ENCODE peak calls at places on chromosome 15, in five cellular contexts. D, M, N, G and C are unnamed samples.
A peak's percentile ranks its signal among the peaks of the same experiment; 100 is the strongest.

GRCh38 chr15:38536201-38536676 is 28.4 kb downstream of the RASGRP1 start:
- DNase-seq in G (peak; percentile 28), N (peak; percentile 97), M (no peak), D (no peak), C (no peak)

GRCh38 chr15:62119224-62119925 is 45.7 kb downstream of the C2CD4B start:
- DNase-seq in D (no peak), M (peak; percentile 82), N (peak; percentile 88), G (peak; percentile 97), C (peak; percentile 28)

GRCh38 chr15:52078876-52079700 is 33.5 kb downstream of the BCL2L10 start:
- DNase-seq in D (peak; percentile 60), G (peak; percentile 67), M (peak; percentile 68), N (no peak), C (peak; percentile 84)

GRCh38 chr15:69760890-69761568 is 308.4 kb downstream of the RPLP1 start:
- DNase-seq in G (peak; percentile 99), N (peak; percentile 85), D (peak; percentile 91), M (peak; percentile 86), C (peak; percentile 46)

GRCh38 chr15:43370310-43370974 is 401 bp downstream of the ZSCAN29 start:
- DNase-seq in N (no peak), D (no peak), M (no peak), G (peak; percentile 72), C (peak; percentile 40)

GRCh38 chr15:66483131-66483566 is 14.4 kb downstream of the SNAPC5 start:
- DNase-seq in M (peak; percentile 82), G (peak; percentile 69), N (no peak), D (no peak), C (no peak)

GRCh38 chr15:92011611-92012367 is 158.3 kb downstream of the SLCO3A1 start:
- DNase-seq in M (peak; percentile 7), G (no peak), N (no peak), D (no peak), C (no peak)

GRCh38 chr15:79018960-79019359 is 71.6 kb downstream of the RASGRF1 start:
- DNase-seq in N (no peak), D (no peak), G (no peak), M (no peak), C (no peak)

GRCh38 chr15:40906947-40907802 is 12.9 kb downstream of the VPS18 start:
- DNase-seq in M (peak; percentile 29), D (peak; percentile 69), N (no peak), G (peak; percentile 44), C (peak; percentile 75)

GRCh38 chr15:64110945-64111678 is 15.3 kb downstream of the SNX1 start:
- DNase-seq in G (no peak), N (no peak), D (no peak), M (no peak), C (no peak)

GRCh38 chr15:74228723-74229081 is 7.4 kb upstream of the CCDC33 start:
- DNase-seq in M (no peak), N (no peak), D (no peak), G (no peak), C (no peak)

GRCh38 chr15:52069559-52069958 is 43.0 kb downstream of the BCL2L10 start:
- DNase-seq in D (no peak), M (no peak), N (no peak), G (no peak), C (peak; percentile 85)

GRCh38 chr15:85582719-85583089 is 202.3 kb downstream of the AKAP13 start:
- DNase-seq in G (peak; percentile 33), M (no peak), N (no peak), D (peak; percentile 73), C (peak; percentile 45)

GRCh38 chr15:48905216-48905615 is 27.3 kb downstream of the EID1 start:
- DNase-seq in D (no peak), N (no peak), M (no peak), G (no peak), C (no peak)

GRCh38 chr15:32879980-32880379 is 162.2 kb downstream of the GREM1 start:
- DNase-seq in D (no peak), N (no peak), M (no peak), G (no peak), C (no peak)

GRCh38 chr15:67510597-67511225 is 10.2 kb upstream of the C15orf61 start:
- DNase-seq in D (no peak), N (peak; percentile 65), G (peak; percentile 24), M (no peak), C (no peak)

GRCh38 chr15:89198934-89199333 is 22.4 kb downstream of the RLBP1 start:
- DNase-seq in N (no peak), M (no peak), G (no peak), D (no peak), C (no peak)